ENCODE peak calls at places on chromosomes 16 and 17, in eight cellular contexts. Q, R, N, E, L, S, C and O are unnamed samples.

GRCh38 chr17:49703557-49704277 is 4.0 kb downstream of the SLC35B1 start:
- DNase-seq in Q (no peak), R (no peak), N (peak; percentile 38), E (no peak), L (no peak), S (no peak), C (peak; percentile 90), O (no peak)

GRCh38 chr17:35521150-35521549 is 16.3 kb downstream of the SLFN12L start:
- DNase-seq in Q (no peak), R (no peak), N (no peak), E (no peak), L (no peak), S (no peak), C (no peak), O (no peak)

GRCh38 chr17:32747856-32748255 is 129.1 kb downstream of the MYO1D start:
- DNase-seq in Q (no peak), R (no peak), N (no peak), E (no peak), L (no peak), S (no peak), C (peak; percentile 34), O (no peak)

GRCh38 chr16:50285406-50286003 is 19.2 kb downstream of the ADCY7 start:
- DNase-seq in Q (no peak), R (no peak), N (no peak), E (no peak), L (no peak), S (no peak), C (no peak), O (no peak)

GRCh38 chr16:10612649-10613179 is 32.3 kb upstream of the EMP2 start:
- DNase-seq in Q (no peak), R (no peak), N (no peak), E (no peak), L (no peak), S (no peak), C (no peak), O (no peak)

GRCh38 chr17:31550389-31551056 is 159.0 kb downstream of the RAB11FIP4 start:
- DNase-seq in Q (no peak), R (no peak), N (no peak), E (no peak), L (no peak), S (no peak), C (no peak), O (no peak)

GRCh38 chr16:77775911-77776909 is 12.2 kb upstream of the VAT1L start:
- DNase-seq in Q (no peak), R (no peak), N (no peak), E (no peak), L (no peak), S (no peak), C (peak; percentile 39), O (no peak)

GRCh38 chr17:62781826-62782225 is 26.3 kb downstream of the MARCHF10 start:
- DNase-seq in Q (no peak), R (no peak), N (no peak), E (no peak), L (no peak), S (no peak), C (peak; percentile 20), O (no peak)

GRCh38 chr16:84475643-84476240 is 28.7 kb downstream of the MEAK7 start:
- DNase-seq in Q (no peak), R (no peak), N (no peak), E (no peak), L (no peak), S (no peak), C (peak; percentile 52), O (no peak)

GRCh38 chr17:17685775-17686291 is 4.6 kb downstream of the RAI1 start:
- DNase-seq in Q (no peak), R (no peak), N (no peak), E (no peak), L (no peak), S (no peak), C (no peak), O (no peak)

GRCh38 chr17:29569245-29569950 is 897 bp downstream of the TP53I13 start:
- DNase-seq in Q (peak; percentile 20), R (peak; percentile 59), N (no peak), E (peak; percentile 17), L (peak; percentile 20), S (no peak), C (no peak), O (no peak)

GRCh38 chr16:85037050-85037410 is 9.4 kb downstream of the KIAA0513 start:
- DNase-seq in Q (no peak), R (peak; percentile 92), N (peak; percentile 31), E (no peak), L (no peak), S (no peak), C (no peak), O (no peak)

DNA sequence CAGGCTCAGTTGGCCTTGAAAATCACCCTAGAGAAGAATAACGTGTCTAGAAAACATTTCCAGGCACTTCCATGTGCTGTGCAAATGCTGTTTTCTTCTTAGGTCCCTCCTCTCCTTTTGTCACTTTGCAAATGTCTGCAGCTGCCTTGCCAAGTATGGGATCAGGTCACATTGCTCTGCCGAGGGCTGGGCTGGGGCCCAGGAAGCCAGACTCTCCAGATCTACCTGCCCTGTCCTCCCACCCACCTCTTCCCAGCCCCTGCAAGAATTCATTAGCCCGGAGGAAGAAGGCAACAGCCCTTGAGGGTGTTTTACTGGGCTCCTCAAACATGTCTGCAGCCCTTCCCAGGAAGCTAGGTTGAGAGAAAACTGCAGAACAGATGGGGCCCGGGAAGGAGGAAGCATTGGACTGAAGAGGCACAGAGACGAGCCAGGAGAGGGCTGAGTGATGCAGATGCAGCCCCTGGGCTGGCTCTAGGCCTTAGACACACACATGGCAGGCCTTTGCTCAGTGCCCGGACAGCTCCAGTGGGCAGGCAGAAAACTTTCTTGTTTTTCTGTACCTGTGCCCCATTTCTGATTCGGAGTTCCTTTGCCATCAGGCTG is 47.2 kb downstream of the WSB1 start:
- DNase-seq in Q (no peak), R (no peak), N (no peak), E (no peak), L (no peak), S (no peak), C (no peak), O (no peak)
- H3K27ac ChIP-seq in Q (no peak overlapping the region), R (no peak overlapping the region), N (peak overlapping the region; percentile 22), E (no peak overlapping the region), L (no peak overlapping the region), S (no peak overlapping the region), C (no peak overlapping the region), O (peak overlapping the region; percentile 82)

DNA sequence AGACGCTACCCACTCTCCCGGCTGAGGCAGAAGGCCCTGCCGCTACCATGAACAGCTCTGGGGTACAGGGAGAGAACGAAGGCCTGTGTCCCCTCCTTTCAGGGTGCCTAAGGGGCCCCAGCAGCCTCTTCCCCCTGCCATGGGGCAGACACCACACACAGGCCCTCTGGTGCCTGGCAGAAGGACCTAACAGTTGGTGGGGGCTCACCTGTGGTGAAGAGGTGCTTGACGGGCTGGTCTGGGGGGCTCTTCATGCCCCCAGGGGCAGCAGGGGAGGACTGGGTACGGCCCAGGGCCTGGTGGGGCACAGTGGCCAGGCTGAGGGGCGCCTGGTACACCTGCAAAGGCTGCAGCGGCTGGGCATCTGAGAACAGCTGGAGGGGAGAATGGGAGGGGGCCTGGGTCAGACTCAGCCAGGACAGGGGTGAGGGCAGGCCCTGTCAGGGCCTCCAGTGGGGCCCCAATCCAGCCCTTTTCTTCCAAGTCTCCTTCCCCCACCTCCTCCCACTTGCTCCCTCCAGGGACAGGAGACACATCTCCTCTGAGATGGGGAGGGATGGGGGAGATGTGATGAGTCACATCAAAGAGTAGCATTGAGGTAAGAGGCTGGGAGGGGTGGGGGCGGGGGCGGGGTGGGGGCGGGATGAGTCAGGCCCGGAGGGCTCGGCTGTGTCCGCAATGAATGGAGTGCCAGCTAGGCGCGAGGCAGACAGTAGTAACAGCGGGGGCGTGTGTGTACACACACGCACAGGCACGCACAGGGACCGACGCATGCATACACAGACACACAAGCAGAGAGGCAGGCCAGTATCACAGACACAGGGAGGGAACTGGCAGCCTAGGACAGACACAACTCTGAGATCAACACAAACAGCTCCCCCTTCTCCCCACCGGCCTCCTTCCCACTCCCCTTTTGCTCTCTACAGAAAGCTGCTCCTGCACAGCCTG is 16.1 kb downstream of the G6PC3 start:
- DNase-seq in Q (no peak), R (peak; percentile 80), N (peak; percentile 73), E (no peak), L (no peak), S (no peak), C (peak; percentile 83), O (no peak)
- H3K4me3 ChIP-seq in Q (no peak overlapping the region), R (no peak overlapping the region), N (no peak overlapping the region), E (no peak overlapping the region), L (no peak overlapping the region), S (no peak overlapping the region), C (peak overlapping the region; percentile 12), O (peak overlapping the region; percentile 23)

GRCh38 chr17:65628637-65629036 is 67.2 kb upstream of the AXIN2 start:
- DNase-seq in Q (no peak), R (no peak), N (no peak), E (no peak), L (no peak), S (no peak), C (no peak), O (no peak)

GRCh38 chr17:65629234-65629690 is 67.8 kb upstream of the AXIN2 start:
- DNase-seq in Q (no peak), R (no peak), N (no peak), E (no peak), L (no peak), S (no peak), C (no peak), O (no peak)

GRCh38 chr17:65627108-65627507 is 65.7 kb upstream of the AXIN2 start:
- DNase-seq in Q (no peak), R (no peak), N (no peak), E (no peak), L (no peak), S (no peak), C (no peak), O (no peak)

GRCh38 chr17:65630502-65630901 is 69.1 kb upstream of the AXIN2 start:
- DNase-seq in Q (no peak), R (no peak), N (no peak), E (no peak), L (no peak), S (no peak), C (no peak), O (no peak)

GRCh38 chr17:65627892-65628622 is 66.6 kb upstream of the AXIN2 start:
- DNase-seq in Q (no peak), R (peak; percentile 79), N (peak; percentile 47), E (peak; percentile 18), L (no peak), S (no peak), C (peak; percentile 91), O (no peak)
- H3K27ac ChIP-seq in Q (no peak overlapping the region), R (peak overlapping the region; percentile 60), N (peak overlapping the region; percentile 38), E (no peak overlapping the region), L (no peak overlapping the region), S (no peak overlapping the region), C (peak overlapping the region; percentile 3), O (no peak overlapping the region)

DNA sequence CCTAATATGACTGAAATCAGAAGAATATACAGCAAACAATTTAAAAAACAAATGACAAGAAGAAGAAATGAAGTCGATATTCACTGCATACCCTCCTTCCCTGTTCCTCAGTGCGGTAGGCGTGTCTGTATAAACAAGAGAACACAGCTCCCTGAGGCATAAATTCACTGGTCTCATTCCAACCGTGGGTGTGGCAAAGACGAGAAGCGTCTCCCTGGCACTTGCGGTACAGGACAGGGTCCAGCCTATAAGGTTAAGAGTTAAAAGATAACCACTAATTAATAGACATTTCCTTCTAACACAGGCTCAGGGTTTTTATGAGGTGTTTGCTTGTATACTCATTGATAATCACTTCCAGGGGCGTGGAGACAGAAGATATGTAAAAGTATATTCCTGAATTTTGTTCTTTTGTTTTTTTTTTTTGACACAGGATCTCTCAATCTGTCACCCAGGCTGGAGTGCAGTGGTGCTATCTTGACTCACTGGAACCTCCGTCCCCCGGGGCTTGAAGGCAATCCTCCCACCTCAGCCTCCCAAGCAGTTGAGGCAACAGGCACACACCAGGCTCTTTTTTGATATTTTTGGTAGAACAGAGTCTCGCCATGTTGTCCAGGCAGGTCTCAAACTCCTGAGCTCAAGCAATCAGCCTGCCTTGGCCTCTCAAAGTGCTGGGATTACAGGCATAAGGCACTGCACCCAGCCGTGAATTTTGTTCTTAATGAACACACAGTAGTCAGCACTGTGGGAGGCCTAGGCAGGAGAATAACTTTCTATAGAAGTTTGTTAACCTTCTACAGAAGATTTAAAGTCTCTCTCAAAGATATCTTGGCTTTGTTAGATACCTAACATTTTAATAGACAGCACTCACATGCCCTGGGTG is 59.1 kb upstream of the CLEC18B start:
- DNase-seq in Q (peak; percentile 19), R (no peak), N (no peak), E (no peak), L (peak; percentile 35), S (no peak), C (no peak), O (no peak)
- H3K4me3 ChIP-seq in Q (no peak overlapping the region), R (no peak overlapping the region), N (no peak overlapping the region), E (no peak overlapping the region), L (no peak overlapping the region), S (no peak overlapping the region), C (no peak overlapping the region), O (no peak overlapping the region)